ENCODE peak calls at places on chromosome 14, in five cellular contexts. G is foreskin keratinocyte; W is A549; H is right atrium auricular region; B is naive thymus-derived CD4-positive, alpha-beta T cell. F is an unnamed sample.

GRCh38 chr14:75831455-75831854 is 150.3 kb downstream of the TGFB3 start:
- DNase-seq in G (peak; percentile 40), W (no peak), H (no peak), B (peak; percentile 37), F (no peak)

GRCh38 chr14:100638211-100638855 is 51.1 kb upstream of the BEGAIN start:
- DNase-seq in G (no peak), W (no peak), H (no peak), B (no peak), F (no peak)

GRCh38 chr14:76781648-76782051 is 20.4 kb downstream of the VASH1 start:
- DNase-seq in G (peak; percentile 20), W (no peak), H (no peak), B (peak; percentile 20), F (no peak)

GRCh38 chr14:93304771-93305170 is 28.1 kb downstream of the BTBD7 start:
- DNase-seq in G (peak; percentile 48), W (no peak), H (no peak), B (no peak), F (no peak)

GRCh38 chr14:23470947-23471346 is 1.4 kb downstream of the NGDN start:
- DNase-seq in G (no peak), W (no peak), H (no peak), B (no peak), F (no peak)

GRCh38 chr14:59275668-59276067 is 87.2 kb downstream of the DAAM1 start:
- DNase-seq in G (peak; percentile 90), W (peak; percentile 45), H (no peak), B (no peak), F (no peak)

GRCh38 chr14:20486700-20487401 is 17.6 kb downstream of the PNP start:
- DNase-seq in G (no peak), W (no peak), H (no peak), B (no peak), F (no peak)

GRCh38 chr14:34620115-34620514 is 9.8 kb downstream of the SNX6 start:
- DNase-seq in G (no peak), W (no peak), H (no peak), B (no peak), F (no peak)

GRCh38 chr14:101231828-101232227 is 328.3 kb upstream of the RTL1 start:
- DNase-seq in G (no peak), W (no peak), H (no peak), B (no peak), F (no peak)

GRCh38 chr14:40308240-40308639 is 876.0 kb upstream of the FBXO33 start:
- DNase-seq in G (no peak), W (no peak), H (no peak), B (no peak), F (no peak)

GRCh38 chr14:62126885-62127478 is 364.8 kb downstream of the SNAPC1 start:
- DNase-seq in G (peak; percentile 47), W (peak; percentile 31), H (no peak), B (no peak), F (peak; percentile 52)

GRCh38 chr14:104405566-104406226 is 173.9 kb upstream of the C14orf180 start:
- DNase-seq in G (no peak), W (no peak), H (peak; percentile 54), B (no peak), F (no peak)

GRCh38 chr14:104400355-104400754 is 179.2 kb upstream of the C14orf180 start:
- DNase-seq in G (no peak), W (no peak), H (peak; percentile 13), B (no peak), F (no peak)

GRCh38 chr14:104401785-104402184 is 177.8 kb upstream of the C14orf180 start:
- DNase-seq in G (no peak), W (no peak), H (peak; percentile 43), B (no peak), F (no peak)

GRCh38 chr14:104403421-104404220 is 175.9 kb upstream of the C14orf180 start:
- DNase-seq in G (no peak), W (no peak), H (peak; percentile 40), B (no peak), F (no peak)

GRCh38 chr14:104404922-104405321 is 174.6 kb upstream of the C14orf180 start:
- DNase-seq in G (no peak), W (no peak), H (peak; percentile 30), B (no peak), F (no peak)
- H3K4me1 ChIP-seq in G (no peaks in the 10 kb centered on the region), W (no peaks in the 10 kb centered on the region), H (no peaks in the 10 kb centered on the region), B (peaks cover under 1% of the 10 kb centered on the region), F (no peaks in the 10 kb centered on the region)

DNA sequence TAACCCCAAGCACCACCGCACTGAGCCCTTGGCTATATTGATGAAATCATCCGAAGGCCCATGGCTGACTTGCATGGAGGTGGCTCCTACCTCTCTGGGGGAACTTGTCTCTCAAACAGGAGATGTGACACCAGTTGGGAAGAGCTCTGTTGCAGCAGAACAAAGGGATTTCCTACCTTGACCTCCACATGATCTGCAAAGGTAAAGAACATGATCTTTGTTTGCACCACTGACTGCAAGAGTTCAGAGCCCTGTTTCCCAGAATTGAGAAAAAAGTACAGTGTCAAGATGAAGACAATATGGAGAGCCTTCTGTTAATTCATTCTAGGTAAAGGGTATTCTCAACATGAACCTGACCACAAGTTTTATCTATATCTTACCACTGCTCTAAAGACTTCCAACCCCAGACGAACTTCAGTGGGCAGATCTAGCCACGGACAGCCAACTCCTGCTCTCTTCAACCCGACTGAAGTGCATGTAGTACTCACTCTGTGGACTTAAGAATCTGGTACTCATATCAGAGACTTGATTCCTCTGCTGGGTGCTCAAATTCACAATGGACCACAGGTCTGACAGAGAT is 32.1 kb downstream of the ZFYVE26 start:
- DNase-seq in G (no peak), W (no peak), H (no peak), B (no peak), F (no peak)
- H3K4me1 ChIP-seq in G (no peaks in the 10 kb centered on the region), W (no peaks in the 10 kb centered on the region), H (no peaks in the 10 kb centered on the region), B (no peaks in the 10 kb centered on the region), F (no peaks in the 10 kb centered on the region)

GRCh38 chr14:69713976-69714716 is 52.8 kb upstream of the SRSF5 start:
- DNase-seq in G (no peak), W (no peak), H (no peak), B (no peak), F (no peak)
- H3K4me1 ChIP-seq in G (peaks cover 26% of the 10 kb centered on the region), W (peaks cover 15% of the 10 kb centered on the region), H (no peaks in the 10 kb centered on the region), B (peaks cover 14% of the 10 kb centered on the region), F (peaks cover 43% of the 10 kb centered on the region)

GRCh38 chr14:85218982-85219381 is 311.0 kb upstream of the FLRT2 start:
- DNase-seq in G (no peak), W (no peak), H (no peak), B (no peak), F (no peak)

GRCh38 chr14:85217412-85217811 is 312.5 kb upstream of the FLRT2 start:
- DNase-seq in G (no peak), W (no peak), H (no peak), B (no peak), F (no peak)

GRCh38 chr14:85214471-85214870 is 315.5 kb upstream of the FLRT2 start:
- DNase-seq in G (peak; percentile 90), W (no peak), H (no peak), B (no peak), F (no peak)
- H3K4me1 ChIP-seq in G (peaks cover 15% of the 10 kb centered on the region), W (no peaks in the 10 kb centered on the region), H (no peaks in the 10 kb centered on the region), B (no peaks in the 10 kb centered on the region), F (no peaks in the 10 kb centered on the region)